ENCODE peak calls at places on chromosome 12, in six cellular contexts. G, Q, J, U, D and E are unnamed samples.

GRCh38 chr12:2925322-2925995 is 33.7 kb upstream of the TEAD4 start:
- DNase-seq in J (no peak), D (no peak), U (no peak), G (peak), Q (no peak), E (no peak)

GRCh38 chr12:101038289-101038871 is 171.7 kb downstream of the SLC5A8 start:
- DNase-seq in U (no peak), D (no peak), Q (no peak), J (no peak), G (no peak), E (no peak)

GRCh38 chr12:111224196-111225066 is 144.5 kb downstream of the PHETA1 start:
- DNase-seq in Q (peak), J (no peak), D (no peak), G (no peak), U (no peak), E (no peak)

GRCh38 chr12:108611884-108612415 is 14.1 kb upstream of the TMEM119 start:
- DNase-seq in D (no peak), Q (no peak), J (peak), U (no peak), G (peak), E (peak)

GRCh38 chr12:121719926-121720414 is 7.4 kb downstream of the TMEM120B start:
- DNase-seq in J (no peak), D (no peak), U (no peak), G (peak), Q (no peak), E (no peak)

GRCh38 chr12:94761559-94761958 is 111.2 kb upstream of the TMCC3 start:
- DNase-seq in G (peak), J (no peak), D (no peak), U (no peak), Q (no peak), E (no peak)

GRCh38 chr12:85016423-85016822 is 19.7 kb downstream of the TSPAN19 start:
- DNase-seq in G (peak), Q (no peak), D (peak), J (no peak), U (no peak), E (no peak)

GRCh38 chr12:124605150-124605549 is 37.7 kb upstream of the NCOR2 start:
- DNase-seq in J (no peak), G (no peak), U (no peak), D (no peak), Q (no peak), E (no peak)

GRCh38 chr12:20367731-20368652 is at the start of gene PDE3A:
- DNase-seq in Q (no peak), G (peak), D (peak), J (no peak), U (peak), E (no peak)

GRCh38 chr12:130748786-130749185 is 32.7 kb upstream of the RIMBP2 start:
- DNase-seq in D (no peak), J (no peak), G (no peak), U (no peak), Q (no peak), E (no peak)

GRCh38 chr12:130816055-130816454 is 23.0 kb downstream of the STX2 start:
- DNase-seq in Q (no peak), G (no peak), J (no peak), D (no peak), U (no peak), E (no peak)

GRCh38 chr12:34377243-34378035 is 355.1 kb downstream of the ALG10 start:
- DNase-seq in J (no peak), Q (no peak), U (no peak), D (no peak), G (no peak), E (no peak)

GRCh38 chr12:98618952-98619351 is 25.5 kb downstream of the SLC25A3 start:
- DNase-seq in G (no peak), Q (no peak), D (no peak), U (no peak), J (no peak), E (no peak)

GRCh38 chr12:113162102-113163029 is 12.8 kb downstream of the CFAP73 start:
- DNase-seq in Q (no peak), J (no peak), U (no peak), D (no peak), G (peak), E (no peak)

GRCh38 chr12:47067176-47067575 is 12.2 kb upstream of the PCED1B start:
- DNase-seq in J (no peak), Q (no peak), D (no peak), U (no peak), G (no peak), E (no peak)

GRCh38 chr12:64590183-64590582 is 20.1 kb upstream of the RASSF3 start:
- DNase-seq in Q (no peak), D (no peak), G (no peak), J (no peak), U (no peak), E (no peak)

GRCh38 chr12:130428116-130428515 is 90.4 kb downstream of the PIWIL1 start:
- DNase-seq in U (no peak), J (no peak), Q (no peak), D (no peak), G (no peak), E (no peak)

GRCh38 chr12:83461326-83461985 is 774.8 kb downstream of the TMTC2 start:
- DNase-seq in G (no peak), Q (no peak), U (no peak), J (no peak), D (no peak), E (no peak)

GRCh38 chr12:47818382-47818700 is 1.4 kb downstream of the HDAC7 start:
- DNase-seq in U (no peak), D (no peak), J (no peak), G (peak), Q (no peak), E (no peak)

GRCh38 chr12:81017792-81018191 is 60.1 kb upstream of the ACSS3 start:
- DNase-seq in D (no peak), G (no peak), Q (no peak), U (no peak), J (no peak), E (no peak)

GRCh38 chr12:129911437-129912049 is 7.7 kb upstream of the TMEM132D start:
- DNase-seq in J (no peak), U (peak), Q (peak), G (peak), D (peak), E (no peak)

GRCh38 chr12:52147367-52147972 is 44.3 kb downstream of the KRT80 start:
- DNase-seq in G (peak), U (no peak), Q (no peak), D (peak), J (no peak), E (no peak)

GRCh38 chr12:90028620-90029051 is 320.0 kb upstream of the ATP2B1 start:
- DNase-seq in J (no peak), G (peak), U (no peak), Q (no peak), D (no peak), E (no peak)

GRCh38 chr12:124715121-124715990 is 147.9 kb upstream of the NCOR2 start:
- DNase-seq in Q (no peak), G (no peak), U (no peak), J (no peak), D (no peak), E (no peak)

GRCh38 chr12:21881950-21882349 is 59.3 kb downstream of the ABCC9 start:
- DNase-seq in G (no peak), D (peak), Q (no peak), U (peak), J (no peak), E (no peak)

GRCh38 chr12:70660620-70661219 is 23.5 kb upstream of the PTPRB start:
- DNase-seq in J (no peak), G (peak), Q (no peak), D (no peak), U (no peak), E (no peak)

GRCh38 chr12:53004582-53004981 is 1.7 kb upstream of the EIF4B start:
- DNase-seq in J (no peak), G (no peak), Q (no peak), U (no peak), D (no peak), E (no peak)